ENCODE peak calls at places on chromosomes 7 and 10, in ten cellular contexts. W, L, M, B, C, S, Q, V, X and A are unnamed samples.

GRCh38 chr10:62233494-62234283 is 35.0 kb downstream of the RTKN2 start:
- DNase-seq in W (no peak), L (no peak), M (no peak), B (peak), C (no peak), S (no peak), Q (no peak), V (no peak), X (no peak), A (no peak)

GRCh38 chr10:103716206-103717160 is 138.9 kb downstream of the SH3PXD2A start:
- DNase-seq in W (no peak), L (no peak), M (no peak), B (no peak), C (peak), S (no peak), Q (no peak), V (peak), X (no peak), A (no peak)

GRCh38 chr10:130025811-130026510 is 61.9 kb upstream of the EBF3 start:
- DNase-seq in W (no peak), L (no peak), M (no peak), B (no peak), C (no peak), S (no peak), Q (no peak), V (no peak), X (no peak), A (peak)

GRCh38 chr10:127161482-127161881 is 34.9 kb downstream of the INSYN2A start:
- DNase-seq in W (no peak), L (peak), M (no peak), B (no peak), C (no peak), S (no peak), Q (no peak), V (no peak), X (no peak), A (no peak)

GRCh38 chr10:75449320-75450061 is 18.1 kb downstream of the LRMDA start:
- DNase-seq in W (no peak), L (no peak), M (no peak), B (no peak), C (no peak), S (no peak), Q (no peak), V (no peak), X (no peak), A (no peak)

GRCh38 chr10:69497611-69498390 is 46.5 kb downstream of the TSPAN15 start:
- DNase-seq in W (peak), L (no peak), M (no peak), B (no peak), C (no peak), S (no peak), Q (peak), V (no peak), X (no peak), A (peak)

GRCh38 chr10:68826764-68827591 is at the start of gene STOX1:
- DNase-seq in W (peak), L (peak), M (peak), B (peak), C (peak), S (no peak), Q (peak), V (no peak), X (no peak), A (peak)

GRCh38 chr7:99267530-99268360 is 4.9 kb upstream of the MYH16 start:
- DNase-seq in W (no peak), L (no peak), M (no peak), B (no peak), C (peak), S (peak), Q (peak), V (peak), X (no peak), A (no peak)

GRCh38 chr10:15571570-15571969 is 148.2 kb downstream of the ITGA8 start:
- DNase-seq in W (no peak), L (no peak), M (no peak), B (no peak), C (no peak), S (peak), Q (peak), V (no peak), X (peak), A (no peak)

GRCh38 chr7:29843106-29843505 is 36.8 kb downstream of the WIPF3 start:
- DNase-seq in W (no peak), L (no peak), M (no peak), B (no peak), C (no peak), S (no peak), Q (no peak), V (no peak), X (no peak), A (no peak)

GRCh38 chr7:48173983-48174382 is 2.7 kb downstream of the ABCA13 start:
- DNase-seq in W (no peak), L (no peak), M (no peak), B (no peak), C (no peak), S (no peak), Q (peak), V (no peak), X (no peak), A (no peak)

GRCh38 chr7:41103331-41103730 is 599.6 kb downstream of the INHBA start:
- DNase-seq in W (no peak), L (no peak), M (peak), B (no peak), C (no peak), S (no peak), Q (peak), V (no peak), X (no peak), A (no peak)

GRCh38 chr7:25857376-25858067 is 294.5 kb upstream of the NFE2L3 start:
- DNase-seq in W (no peak), L (peak), M (no peak), B (peak), C (no peak), S (no peak), Q (peak), V (no peak), X (no peak), A (no peak)

GRCh38 chr10:79981673-79982485 is 33.0 kb upstream of the SFTPD start:
- DNase-seq in W (peak), L (peak), M (no peak), B (no peak), C (peak), S (no peak), Q (peak), V (peak), X (no peak), A (no peak)

GRCh38 chr7:157480651-157481050 is 143.8 kb downstream of the DNAJB6 start:
- DNase-seq in W (no peak), L (no peak), M (no peak), B (no peak), C (no peak), S (no peak), Q (no peak), V (no peak), X (no peak), A (peak)

GRCh38 chr7:45882465-45882810 is 5.8 kb upstream of the IGFBP1 start:
- DNase-seq in W (no peak), L (no peak), M (no peak), B (no peak), C (no peak), S (no peak), Q (no peak), V (no peak), X (no peak), A (no peak)

GRCh38 chr7:149780056-149780455 is 6.7 kb upstream of the ZNF467 start:
- DNase-seq in W (peak), L (no peak), M (no peak), B (no peak), C (no peak), S (no peak), Q (no peak), V (no peak), X (no peak), A (no peak)